ENCODE peak calls at places on chromosomes 16 and 17, in ten cellular contexts. M, R, G, O, B, F, H, T, Y and L are unnamed samples.

GRCh38 chr17:3808701-3809100 is 7.7 kb upstream of the ITGAE start:
- DNase-seq in M (no peak), R (no peak), G (no peak), O (no peak), B (no peak), F (no peak), H (no peak), T (no peak), Y (no peak), L (no peak)

GRCh38 chr16:19518423-19518822 is 3.5 kb downstream of the GDE1 start:
- DNase-seq in M (no peak), R (no peak), G (no peak), O (no peak), B (no peak), F (no peak), H (no peak), T (no peak), Y (no peak), L (no peak)

GRCh38 chr17:72063262-72063661 is 57.6 kb upstream of the SOX9 start:
- DNase-seq in M (no peak), R (no peak), G (no peak), O (no peak), B (no peak), F (no peak), H (no peak), T (no peak), Y (no peak), L (no peak)

GRCh38 chr16:17364319-17365210 is 106.2 kb downstream of the XYLT1 start:
- DNase-seq in M (no peak), R (peak; percentile 65), G (peak; percentile 87), O (no peak), B (peak; percentile 55), F (peak; percentile 32), H (no peak), T (no peak), Y (peak; percentile 99), L (no peak)

GRCh38 chr16:23679986-23680336 is 1.3 kb downstream of the PLK1 start:
- DNase-seq in M (no peak), R (no peak), G (no peak), O (no peak), B (no peak), F (no peak), H (no peak), T (no peak), Y (no peak), L (no peak)

GRCh38 chr16:19086322-19087199 is 19.1 kb downstream of the COQ7 start:
- DNase-seq in M (peak; percentile 88), R (peak; percentile 89), G (peak; percentile 93), O (peak; percentile 58), B (peak; percentile 69), F (peak; percentile 78), H (peak; percentile 82), T (peak; percentile 52), Y (peak; percentile 74), L (peak; percentile 75)

GRCh38 chr17:1906622-1907021 is 76.8 kb downstream of the RPA1 start:
- DNase-seq in M (no peak), R (no peak), G (peak; percentile 8), O (no peak), B (no peak), F (no peak), H (no peak), T (no peak), Y (no peak), L (no peak)

GRCh38 chr17:18124346-18125126 is 16.0 kb downstream of the MYO15A start:
- DNase-seq in M (no peak), R (no peak), G (no peak), O (no peak), B (no peak), F (no peak), H (no peak), T (no peak), Y (no peak), L (no peak)

GRCh38 chr16:73068546-73069401 is 20.8 kb upstream of the ZFHX3 start:
- DNase-seq in M (no peak), R (no peak), G (peak; percentile 85), O (no peak), B (no peak), F (no peak), H (peak; percentile 97), T (no peak), Y (peak; percentile 59), L (peak; percentile 83)

GRCh38 chr16:79099701-79100100 is 500.8 kb downstream of the MAF start:
- DNase-seq in M (no peak), R (no peak), G (no peak), O (no peak), B (no peak), F (no peak), H (no peak), T (no peak), Y (no peak), L (no peak)

GRCh38 chr16:3963203-3963602 is 82.7 kb upstream of the CREBBP start:
- DNase-seq in M (no peak), R (no peak), G (no peak), O (no peak), B (peak; percentile 20), F (no peak), H (peak; percentile 19), T (no peak), Y (no peak), L (no peak)

GRCh38 chr16:87921236-87921773 is 15.0 kb downstream of the CA5A start:
- DNase-seq in M (no peak), R (no peak), G (no peak), O (no peak), B (no peak), F (no peak), H (peak; percentile 97), T (no peak), Y (no peak), L (no peak)

GRCh38 chr16:46972429-46972970 is 974 bp downstream of the DNAJA2 start:
- DNase-seq in M (no peak), R (no peak), G (peak; percentile 34), O (no peak), B (no peak), F (no peak), H (peak; percentile 34), T (no peak), Y (no peak), L (peak; percentile 22)

GRCh38 chr17:77546772-77547201 is 406.0 kb downstream of the SEC14L1 start:
- DNase-seq in M (no peak), R (no peak), G (no peak), O (no peak), B (no peak), F (no peak), H (no peak), T (no peak), Y (no peak), L (no peak)

GRCh38 chr17:67920212-67920611 is 76.1 kb downstream of the C17orf58 start:
- DNase-seq in M (no peak), R (no peak), G (no peak), O (no peak), B (no peak), F (no peak), H (no peak), T (no peak), Y (no peak), L (no peak)

GRCh38 chr17:80955673-80956306 is 35.9 kb upstream of the CHMP6 start:
- DNase-seq in M (no peak), R (no peak), G (no peak), O (no peak), B (no peak), F (no peak), H (no peak), T (no peak), Y (no peak), L (no peak)

GRCh38 chr17:67194134-67194533 is 50.9 kb downstream of the HELZ start:
- DNase-seq in M (no peak), R (no peak), G (peak; percentile 20), O (no peak), B (no peak), F (no peak), H (no peak), T (no peak), Y (no peak), L (no peak)

GRCh38 chr16:31357324-31358156 is 2.6 kb downstream of the ITGAX start:
- DNase-seq in M (no peak), R (no peak), G (no peak), O (no peak), B (no peak), F (no peak), H (no peak), T (no peak), Y (no peak), L (peak; percentile 55)

GRCh38 chr17:81140695-81141094 is 24.6 kb upstream of the PVALEF start:
- DNase-seq in M (no peak), R (no peak), G (no peak), O (no peak), B (no peak), F (no peak), H (no peak), T (no peak), Y (no peak), L (no peak)

GRCh38 chr16:75105306-75106061 is 11.1 kb downstream of the LDHD start:
- DNase-seq in M (no peak), R (no peak), G (peak; percentile 80), O (no peak), B (no peak), F (no peak), H (no peak), T (no peak), Y (no peak), L (peak; percentile 90)

GRCh38 chr16:75310541-75310940 is 59.1 kb upstream of the BCAR1 start:
- DNase-seq in M (no peak), R (no peak), G (no peak), O (no peak), B (no peak), F (no peak), H (no peak), T (no peak), Y (no peak), L (no peak)

GRCh38 chr16:77035361-77035760 is 155.6 kb upstream of the MON1B start:
- DNase-seq in M (no peak), R (no peak), G (no peak), O (no peak), B (no peak), F (no peak), H (no peak), T (no peak), Y (no peak), L (no peak)

GRCh38 chr16:35363510-35363909 is 1904.1 kb downstream of the TP53TG3F start:
- DNase-seq in M (no peak), R (no peak), G (no peak), O (no peak), B (no peak), F (no peak), H (no peak), T (no peak), Y (no peak), L (no peak)

GRCh38 chr17:35808240-35808961 is 883 bp upstream of the TAF15 start:
- DNase-seq in M (no peak), R (no peak), G (peak; percentile 6), O (no peak), B (no peak), F (no peak), H (no peak), T (no peak), Y (no peak), L (no peak)

GRCh38 chr17:42917236-42917603 is 16.6 kb downstream of the G6PC1 start:
- DNase-seq in M (no peak), R (no peak), G (no peak), O (no peak), B (no peak), F (no peak), H (no peak), T (no peak), Y (no peak), L (no peak)

GRCh38 chr16:77920984-77921383 is 101.4 kb upstream of the CLEC3A start:
- DNase-seq in M (no peak), R (no peak), G (no peak), O (no peak), B (no peak), F (no peak), H (no peak), T (no peak), Y (no peak), L (no peak)